ENCODE peak calls at places on chromosomes 5 and 9, in five cellular contexts. One of them, this sample, is unnamed.
A peak's percentile ranks its signal among the peaks of the same experiment; 100 is the strongest.

GRCh38 chr5:124025306-124025705 is 513.3 kb downstream of the CSNK1G3 start:
- DNase-seq in astrocyte: no peak
- DNase-seq in IMR-90: no peak
- DNase-seq in pancreas: no peak
- DNase-seq in heart right ventricle: no peak
- DNase-seq in this sample: no peak

GRCh38 chr5:145936401-145937131 is at the start of gene SH3RF2:
- DNase-seq in astrocyte: peak; percentile 85
- DNase-seq in pancreas: peak; percentile 62
- DNase-seq in IMR-90: peak; percentile 73
- DNase-seq in heart right ventricle: peak; percentile 40
- DNase-seq in this sample: peak; percentile 91

GRCh38 chr5:135576075-135576599 is 2.7 kb downstream of the CXCL14 start:
- DNase-seq in IMR-90: peak; percentile 33
- DNase-seq in heart right ventricle: no peak
- DNase-seq in pancreas: no peak
- DNase-seq in astrocyte: peak; percentile 44
- DNase-seq in this sample: peak; percentile 45

GRCh38 chr9:97577051-97577450 is 56.1 kb downstream of the TSTD2 start:
- DNase-seq in heart right ventricle: no peak
- DNase-seq in pancreas: no peak
- DNase-seq in astrocyte: no peak
- DNase-seq in IMR-90: no peak
- DNase-seq in this sample: no peak

GRCh38 chr5:52999357-52999949 is 10.3 kb downstream of the ITGA2 start:
- DNase-seq in astrocyte: no peak
- DNase-seq in heart right ventricle: no peak
- DNase-seq in pancreas: no peak
- DNase-seq in IMR-90: peak; percentile 83
- DNase-seq in this sample: peak; percentile 83

GRCh38 chr5:6264394-6264793 is 114.0 kb downstream of the MED10 start:
- DNase-seq in astrocyte: no peak
- DNase-seq in IMR-90: no peak
- DNase-seq in pancreas: no peak
- DNase-seq in heart right ventricle: no peak
- DNase-seq in this sample: no peak

GRCh38 chr9:88437210-88438146 is 49.2 kb downstream of the SPIN1 start:
- DNase-seq in heart right ventricle: no peak
- DNase-seq in IMR-90: no peak
- DNase-seq in pancreas: no peak
- DNase-seq in astrocyte: no peak
- DNase-seq in this sample: no peak

GRCh38 chr5:939368-939767 is 46.7 kb downstream of the TRIP13 start:
- DNase-seq in pancreas: no peak
- DNase-seq in heart right ventricle: no peak
- DNase-seq in astrocyte: no peak
- DNase-seq in IMR-90: no peak
- DNase-seq in this sample: no peak

GRCh38 chr5:73066466-73066865 is 53.9 kb upstream of the TMEM171 start:
- DNase-seq in heart right ventricle: no peak
- DNase-seq in IMR-90: peak; percentile 89
- DNase-seq in pancreas: no peak
- DNase-seq in astrocyte: peak; percentile 78
- DNase-seq in this sample: peak; percentile 73

GRCh38 chr9:112112519-112112918 is 62.6 kb downstream of the SUSD1 start:
- DNase-seq in pancreas: no peak
- DNase-seq in astrocyte: peak; percentile 96
- DNase-seq in IMR-90: peak; percentile 92
- DNase-seq in heart right ventricle: no peak
- DNase-seq in this sample: peak; percentile 78

GRCh38 chr5:146720132-146720531 is 158.4 kb downstream of the PPP2R2B start:
- DNase-seq in heart right ventricle: no peak
- DNase-seq in pancreas: no peak
- DNase-seq in astrocyte: no peak
- DNase-seq in IMR-90: no peak
- DNase-seq in this sample: no peak

GRCh38 chr5:107676702-107677101 is 6.0 kb upstream of the EFNA5 start:
- DNase-seq in IMR-90: peak; percentile 17
- DNase-seq in pancreas: no peak
- DNase-seq in astrocyte: peak; percentile 44
- DNase-seq in heart right ventricle: no peak
- DNase-seq in this sample: no peak

GRCh38 chr5:14728109-14728938 is 63.8 kb downstream of the OTULIN start:
- DNase-seq in heart right ventricle: no peak
- DNase-seq in astrocyte: no peak
- DNase-seq in pancreas: no peak
- DNase-seq in IMR-90: no peak
- DNase-seq in this sample: no peak

GRCh38 chr5:56530031-56530430 is 285.3 kb upstream of the MAP3K1 start:
- DNase-seq in heart right ventricle: no peak
- DNase-seq in astrocyte: no peak
- DNase-seq in pancreas: no peak
- DNase-seq in IMR-90: no peak
- DNase-seq in this sample: no peak

GRCh38 chr5:77851229-77852067 is 75.3 kb upstream of the TBCA start:
- DNase-seq in heart right ventricle: peak; percentile 14
- DNase-seq in pancreas: no peak
- DNase-seq in IMR-90: peak; percentile 14
- DNase-seq in astrocyte: no peak
- DNase-seq in this sample: peak; percentile 37

GRCh38 chr9:98083059-98083458 is 26.5 kb downstream of the NANS start:
- DNase-seq in heart right ventricle: no peak
- DNase-seq in pancreas: no peak
- DNase-seq in astrocyte: no peak
- DNase-seq in IMR-90: peak; percentile 46
- DNase-seq in this sample: peak; percentile 32

GRCh38 chr9:137951107-137951506 is 73.5 kb downstream of the CACNA1B start:
- DNase-seq in IMR-90: no peak
- DNase-seq in pancreas: no peak
- DNase-seq in heart right ventricle: no peak
- DNase-seq in astrocyte: no peak
- DNase-seq in this sample: no peak

GRCh38 chr9:136281421-136282271 is 22.2 kb downstream of the CCDC187 start:
- DNase-seq in astrocyte: no peak
- DNase-seq in heart right ventricle: no peak
- DNase-seq in pancreas: peak; percentile 67
- DNase-seq in IMR-90: no peak
- DNase-seq in this sample: no peak

GRCh38 chr9:136671646-136672430 is 9.1 kb downstream of the EGFL7 start:
- DNase-seq in heart right ventricle: no peak
- DNase-seq in astrocyte: no peak
- DNase-seq in pancreas: peak; percentile 76
- DNase-seq in IMR-90: no peak
- DNase-seq in this sample: peak; percentile 24

GRCh38 chr5:109191153-109191558 is 218.6 kb downstream of the PJA2 start:
- DNase-seq in astrocyte: peak; percentile 72
- DNase-seq in IMR-90: peak; percentile 64
- DNase-seq in heart right ventricle: no peak
- DNase-seq in pancreas: no peak
- DNase-seq in this sample: peak; percentile 73

GRCh38 chr9:130847306-130848217 is 12.5 kb downstream of the ABL1 start:
- DNase-seq in pancreas: no peak
- DNase-seq in astrocyte: peak; percentile 100
- DNase-seq in IMR-90: peak; percentile 100
- DNase-seq in heart right ventricle: peak; percentile 84
- DNase-seq in this sample: peak; percentile 97

GRCh38 chr5:170791325-170791954 is 7.9 kb downstream of the GABRP start:
- DNase-seq in astrocyte: peak; percentile 29
- DNase-seq in heart right ventricle: peak; percentile 76
- DNase-seq in pancreas: peak; percentile 71
- DNase-seq in IMR-90: peak; percentile 56
- DNase-seq in this sample: peak; percentile 91

GRCh38 chr9:114174876-114175771 is 19.8 kb downstream of the COL27A1 start:
- DNase-seq in IMR-90: peak; percentile 88
- DNase-seq in astrocyte: peak; percentile 79
- DNase-seq in heart right ventricle: peak; percentile 73
- DNase-seq in pancreas: peak; percentile 28
- DNase-seq in this sample: peak; percentile 32

GRCh38 chr9:112002847-112003457 is 106.3 kb downstream of the UGCG start:
- DNase-seq in pancreas: no peak
- DNase-seq in IMR-90: peak; percentile 91
- DNase-seq in astrocyte: no peak
- DNase-seq in heart right ventricle: no peak
- DNase-seq in this sample: peak; percentile 82

GRCh38 chr9:96453625-96454024 is 3.7 kb downstream of the HABP4 start:
- DNase-seq in IMR-90: peak; percentile 47
- DNase-seq in astrocyte: peak; percentile 33
- DNase-seq in heart right ventricle: peak; percentile 18
- DNase-seq in pancreas: no peak
- DNase-seq in this sample: peak; percentile 77

GRCh38 chr5:135977375-135977928 is 22.7 kb upstream of the LECT2 start:
- DNase-seq in heart right ventricle: peak; percentile 56
- DNase-seq in IMR-90: peak; percentile 30
- DNase-seq in pancreas: peak; percentile 76
- DNase-seq in astrocyte: peak; percentile 61
- DNase-seq in this sample: peak; percentile 38

GRCh38 chr9:133725886-133726285 is 12.3 kb downstream of the SARDH start:
- DNase-seq in astrocyte: no peak
- DNase-seq in IMR-90: no peak
- DNase-seq in pancreas: no peak
- DNase-seq in heart right ventricle: no peak
- DNase-seq in this sample: no peak

GRCh38 chr5:10311595-10312425 is 4.1 kb upstream of the CMBL start:
- DNase-seq in heart right ventricle: no peak
- DNase-seq in astrocyte: no peak
- DNase-seq in pancreas: no peak
- DNase-seq in IMR-90: no peak
- DNase-seq in this sample: peak; percentile 62

GRCh38 chr9:114346146-114346545 is 16.5 kb downstream of the ORM2 start:
- DNase-seq in pancreas: no peak
- DNase-seq in IMR-90: no peak
- DNase-seq in astrocyte: no peak
- DNase-seq in heart right ventricle: no peak
- DNase-seq in this sample: no peak

GRCh38 chr5:163509288-163510040 is 4.0 kb downstream of the MAT2B start:
- DNase-seq in heart right ventricle: no peak
- DNase-seq in pancreas: no peak
- DNase-seq in astrocyte: peak; percentile 42
- DNase-seq in IMR-90: peak; percentile 71
- DNase-seq in this sample: peak; percentile 91

GRCh38 chr5:79875230-79875629 is 115.8 kb downstream of the MTX3 start:
- DNase-seq in astrocyte: peak; percentile 16
- DNase-seq in IMR-90: no peak
- DNase-seq in heart right ventricle: peak; percentile 46
- DNase-seq in pancreas: no peak
- DNase-seq in this sample: no peak

GRCh38 chr5:79873216-79873615 is 117.8 kb downstream of the MTX3 start:
- DNase-seq in IMR-90: no peak
- DNase-seq in astrocyte: no peak
- DNase-seq in heart right ventricle: no peak
- DNase-seq in pancreas: no peak
- DNase-seq in this sample: no peak

GRCh38 chr5:79878131-79878630 is 112.9 kb downstream of the MTX3 start:
- DNase-seq in astrocyte: no peak
- DNase-seq in IMR-90: no peak
- DNase-seq in pancreas: no peak
- DNase-seq in heart right ventricle: no peak
- DNase-seq in this sample: no peak

GRCh38 chr5:79876510-79876909 is 114.6 kb downstream of the MTX3 start:
- DNase-seq in pancreas: no peak
- DNase-seq in heart right ventricle: no peak
- DNase-seq in astrocyte: peak; percentile 51
- DNase-seq in IMR-90: peak; percentile 7
- DNase-seq in this sample: no peak

GRCh38 chr5:79878721-79879336 is 112.2 kb downstream of the MTX3 start:
- DNase-seq in pancreas: no peak
- DNase-seq in heart right ventricle: no peak
- DNase-seq in astrocyte: no peak
- DNase-seq in IMR-90: no peak
- DNase-seq in this sample: no peak
- TF ChIP-seq CTCF in pancreas: no peak
- TF ChIP-seq CTCF in heart right ventricle: peak; percentile 34
- TF ChIP-seq CTCF in astrocyte: no peak
- TF ChIP-seq CTCF in IMR-90: peak; percentile 29
- TF ChIP-seq CTCF in this sample: peak; percentile 49

GRCh38 chr5:134575316-134575715 is 49.8 kb downstream of the JADE2 start:
- DNase-seq in pancreas: no peak
- DNase-seq in astrocyte: no peak
- DNase-seq in IMR-90: no peak
- DNase-seq in heart right ventricle: no peak
- DNase-seq in this sample: no peak
- H3K4me3 ChIP-seq in pancreas: no peak overlapping the region
- H3K4me3 ChIP-seq in astrocyte: no peak overlapping the region
- H3K4me3 ChIP-seq in IMR-90: no peak overlapping the region
- H3K4me3 ChIP-seq in heart right ventricle: no peak overlapping the region
- H3K4me3 ChIP-seq in this sample: no peak overlapping the region

DNA sequence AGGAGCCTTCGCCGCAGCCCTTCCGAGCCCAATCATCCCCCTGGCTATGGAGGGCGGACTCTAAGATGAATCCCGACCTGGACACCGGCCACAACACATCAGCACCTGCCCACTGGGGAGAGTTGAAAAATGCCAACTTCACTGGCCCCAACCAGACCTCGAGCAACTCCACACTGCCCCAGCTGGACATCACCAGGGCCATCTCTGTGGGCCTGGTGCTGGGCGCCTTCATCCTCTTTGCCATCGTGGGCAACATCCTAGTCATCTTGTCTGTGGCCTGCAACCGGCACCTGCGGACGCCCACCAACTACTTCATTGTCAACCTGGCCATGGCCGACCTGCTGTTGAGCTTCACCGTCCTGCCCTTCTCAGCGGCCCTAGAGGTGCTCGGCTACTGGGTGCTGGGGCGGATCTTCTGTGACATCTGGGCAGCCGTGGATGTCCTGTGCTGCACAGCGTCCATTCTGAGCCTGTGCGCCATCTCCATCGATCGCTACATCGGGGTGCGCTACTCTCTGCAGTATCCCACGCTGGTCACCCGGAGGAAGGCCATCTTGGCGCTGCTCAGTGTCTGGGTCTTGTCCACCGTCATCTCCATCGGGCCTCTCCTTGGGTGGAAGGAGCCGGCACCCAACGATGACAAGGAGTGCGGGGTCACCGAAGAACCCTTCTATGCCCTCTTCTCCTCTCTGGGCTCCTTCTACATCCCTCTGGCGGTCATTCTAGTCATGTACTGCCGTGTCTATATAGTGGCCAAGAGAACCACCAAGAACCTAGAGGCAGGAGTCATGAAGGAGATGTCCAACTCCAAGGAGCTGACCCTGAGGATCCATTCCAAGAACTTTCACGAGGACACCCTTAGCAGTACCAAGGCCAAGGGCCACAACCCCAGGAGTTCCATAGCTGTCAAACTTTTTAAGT is 819 bp downstream of the ADRA1B start:
- DNase-seq in pancreas: no peak
- DNase-seq in astrocyte: no peak
- DNase-seq in IMR-90: no peak
- DNase-seq in heart right ventricle: no peak
- DNase-seq in this sample: no peak
- TF ChIP-seq CTCF in pancreas: no peak
- TF ChIP-seq CTCF in astrocyte: no peak
- TF ChIP-seq CTCF in IMR-90: peak; percentile 9
- TF ChIP-seq CTCF in heart right ventricle: no peak
- TF ChIP-seq CTCF in this sample: no peak

DNA sequence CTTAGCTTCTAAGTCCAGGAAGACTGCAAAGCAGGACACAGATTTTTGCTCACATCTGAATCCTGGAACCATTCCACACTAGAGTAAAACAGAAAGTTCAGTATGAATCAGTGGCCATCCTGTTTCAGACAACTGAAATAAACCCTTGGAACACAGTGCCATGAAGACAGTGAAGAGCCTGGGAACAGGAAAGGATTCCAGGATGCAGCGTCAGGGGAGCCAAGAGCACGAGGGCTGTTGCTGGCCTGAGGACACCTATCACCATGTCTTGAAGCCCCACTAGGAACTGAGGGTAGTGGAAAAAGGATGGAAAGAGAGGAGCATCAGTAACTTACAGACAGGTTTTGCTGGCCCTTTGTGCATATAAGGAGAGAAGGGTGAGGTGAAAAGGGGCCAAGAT is 115.3 kb upstream of the FSTL4 start:
- DNase-seq in heart right ventricle: no peak
- DNase-seq in astrocyte: no peak
- DNase-seq in IMR-90: no peak
- DNase-seq in pancreas: no peak
- DNase-seq in this sample: no peak
- H3K4me3 ChIP-seq in heart right ventricle: no peak overlapping the region
- H3K4me3 ChIP-seq in astrocyte: no peak overlapping the region
- H3K4me3 ChIP-seq in IMR-90: no peak overlapping the region
- H3K4me3 ChIP-seq in pancreas: no peak overlapping the region
- H3K4me3 ChIP-seq in this sample: no peak overlapping the region

This sample was measured in choroid plexus epithelial cell.